ENCODE peak calls at places on chromosomes 7 and 10, in five cellular contexts. G is fibroblast of lung, H is hepatocyte, M is neuronal stem cell, U is OCI-LY7. Z is an unnamed sample.

GRCh38 chr10:11823122-11823988 is at the start of gene PROSER2:
- DNase-seq in G (peak; percentile 69), H (peak; percentile 86), M (peak; percentile 41), U (no peak), Z (peak; percentile 61)

GRCh38 chr10:3526721-3527120 is 258.3 kb downstream of the KLF6 start:
- DNase-seq in G (peak; percentile 94), H (peak; percentile 24), M (no peak), U (no peak), Z (no peak)

GRCh38 chr10:50552771-50553535 is 70.8 kb downstream of the SGMS1 start:
- DNase-seq in G (peak; percentile 53), H (peak; percentile 53), M (no peak), U (peak; percentile 27), Z (peak; percentile 66)

GRCh38 chr7:26198133-26198780 is 2.3 kb downstream of the HNRNPA2B1 start:
- DNase-seq in G (no peak), H (peak; percentile 47), M (no peak), U (peak; percentile 60), Z (peak; percentile 56)

GRCh38 chr10:21496285-21497176 is 29.0 kb downstream of the SKIDA1 start:
- DNase-seq in G (peak; percentile 38), H (peak; percentile 78), M (no peak), U (peak; percentile 80), Z (peak; percentile 44)

GRCh38 chr10:91907914-91908357 is 1.4 kb downstream of the FGFBP3 start:
- DNase-seq in G (peak; percentile 30), H (peak; percentile 35), M (no peak), U (no peak), Z (no peak)

GRCh38 chr7:3095046-3095445 is 51.4 kb upstream of the CARD11 start:
- DNase-seq in G (no peak), H (no peak), M (no peak), U (peak; percentile 46), Z (no peak)

GRCh38 chr7:64876792-64877713 is 26.0 kb upstream of the ZNF273 start:
- DNase-seq in G (peak; percentile 16), H (peak; percentile 36), M (peak; percentile 70), U (no peak), Z (no peak)

GRCh38 chr10:116868722-116869121 is 19.4 kb downstream of the ENO4 start:
- DNase-seq in G (no peak), H (no peak), M (no peak), U (no peak), Z (no peak)

GRCh38 chr7:36966039-36966438 is 241.7 kb upstream of the AOAH start:
- DNase-seq in G (peak; percentile 27), H (no peak), M (no peak), U (no peak), Z (no peak)

GRCh38 chr10:74955796-74956195 is 129.4 kb downstream of the KAT6B start:
- DNase-seq in G (no peak), H (no peak), M (no peak), U (no peak), Z (no peak)

GRCh38 chr10:101669181-101669580 is 25.8 kb downstream of the FBXW4 start:
- DNase-seq in G (no peak), H (no peak), M (no peak), U (no peak), Z (no peak)

GRCh38 chr7:157928808-157929425 is 592.1 kb downstream of the DNAJB6 start:
- DNase-seq in G (no peak), H (no peak), M (no peak), U (no peak), Z (no peak)

GRCh38 chr7:18352339-18353255 is 143.0 kb upstream of the HDAC9 start:
- DNase-seq in G (peak; percentile 74), H (peak; percentile 73), M (peak; percentile 24), U (peak; percentile 66), Z (peak; percentile 83)

GRCh38 chr7:4683043-4683883 is 1.2 kb downstream of the FOXK1 start:
- DNase-seq in G (no peak), H (no peak), M (no peak), U (no peak), Z (no peak)

GRCh38 chr10:95395947-95396449 is 105.2 kb upstream of the PDLIM1 start:
- DNase-seq in G (no peak), H (no peak), M (no peak), U (no peak), Z (peak; percentile 31)

GRCh38 chr10:6918305-6918704 is 338.2 kb upstream of the PRKCQ start:
- DNase-seq in G (no peak), H (no peak), M (no peak), U (peak; percentile 57), Z (no peak)

GRCh38 chr10:131579251-131580071 is 267.9 kb upstream of the TCERG1L start:
- DNase-seq in G (no peak), H (no peak), M (no peak), U (no peak), Z (no peak)

GRCh38 chr10:72088879-72089585 is 681 bp upstream of the SPOCK2 start:
- DNase-seq in G (no peak), H (no peak), M (no peak), U (no peak), Z (no peak)

GRCh38 chr10:8049151-8049873 is 5.2 kb upstream of the GATA3 start:
- DNase-seq in G (no peak), H (peak; percentile 25), M (peak; percentile 32), U (no peak), Z (peak; percentile 8)

GRCh38 chr10:79559726-79560125 is 481 bp downstream of the SFTPA2 start:
- DNase-seq in G (peak; percentile 22), H (no peak), M (no peak), U (no peak), Z (no peak)

GRCh38 chr10:114869500-114869899 is 47.9 kb downstream of the FHIP2A start:
- DNase-seq in G (peak; percentile 91), H (no peak), M (no peak), U (no peak), Z (peak; percentile 69)

GRCh38 chr10:37952926-37953325 is 23.5 kb downstream of the ZNF25 start:
- DNase-seq in G (no peak), H (no peak), M (no peak), U (no peak), Z (no peak)

GRCh38 chr10:45241865-45242518 is 73.4 kb downstream of the OR13A1 start:
- DNase-seq in G (no peak), H (no peak), M (no peak), U (peak; percentile 8), Z (no peak)

GRCh38 chr10:133086247-133086646 is 1.5 kb upstream of the ADGRA1 start:
- DNase-seq in G (no peak), H (no peak), M (no peak), U (no peak), Z (no peak)

GRCh38 chr10:133087679-133088523 is at the start of gene ADGRA1:
- DNase-seq in G (no peak), H (peak; percentile 61), M (peak; percentile 61), U (no peak), Z (no peak)

GRCh38 chr10:133085251-133086125 is 2.2 kb upstream of the ADGRA1 start:
- DNase-seq in G (no peak), H (no peak), M (no peak), U (no peak), Z (no peak)

GRCh38 chr10:133088524-133089460 is 1.1 kb downstream of the ADGRA1 start:
- DNase-seq in G (no peak), H (no peak), M (no peak), U (no peak), Z (no peak)

GRCh38 chr10:133087045-133087678 is 562 bp upstream of the ADGRA1 start:
- DNase-seq in G (no peak), H (no peak), M (no peak), U (no peak), Z (no peak)
- H3K4me2 ChIP-seq in G (no peak overlapping the region), H (peak overlapping the region; percentile 89), M (peak overlapping the region; percentile 96), U (no peak overlapping the region), Z (no peak overlapping the region)

GRCh38 chr7:1598286-1598685 is 28.5 kb upstream of the PSMG3 start:
- DNase-seq in G (no peak), H (no peak), M (no peak), U (no peak), Z (no peak)
- H2AFZ ChIP-seq in G (no peak overlapping the region), H (no peak overlapping the region), M (no peak overlapping the region), U (no peak overlapping the region), Z (no peak overlapping the region)

GRCh38 chr10:29733323-29733722 is 98.6 kb upstream of the SVIL start:
- DNase-seq in G (no peak), H (no peak), M (no peak), U (no peak), Z (no peak)

GRCh38 chr10:29730969-29731368 is 96.2 kb upstream of the SVIL start:
- DNase-seq in G (no peak), H (no peak), M (no peak), U (no peak), Z (no peak)

GRCh38 chr10:29730461-29730860 is 95.7 kb upstream of the SVIL start:
- DNase-seq in G (no peak), H (no peak), M (no peak), U (no peak), Z (no peak)

GRCh38 chr10:29732918-29733317 is 98.1 kb upstream of the SVIL start:
- DNase-seq in G (no peak), H (no peak), M (no peak), U (no peak), Z (no peak)

GRCh38 chr10:29731760-29732159 is 97.0 kb upstream of the SVIL start:
- DNase-seq in G (peak; percentile 38), H (peak; percentile 22), M (no peak), U (no peak), Z (no peak)
- H3K4me2 ChIP-seq in G (peak overlapping the region; percentile 40), H (peak overlapping the region; percentile 46), M (no peak overlapping the region), U (no peak overlapping the region), Z (no peak overlapping the region)

DNA sequence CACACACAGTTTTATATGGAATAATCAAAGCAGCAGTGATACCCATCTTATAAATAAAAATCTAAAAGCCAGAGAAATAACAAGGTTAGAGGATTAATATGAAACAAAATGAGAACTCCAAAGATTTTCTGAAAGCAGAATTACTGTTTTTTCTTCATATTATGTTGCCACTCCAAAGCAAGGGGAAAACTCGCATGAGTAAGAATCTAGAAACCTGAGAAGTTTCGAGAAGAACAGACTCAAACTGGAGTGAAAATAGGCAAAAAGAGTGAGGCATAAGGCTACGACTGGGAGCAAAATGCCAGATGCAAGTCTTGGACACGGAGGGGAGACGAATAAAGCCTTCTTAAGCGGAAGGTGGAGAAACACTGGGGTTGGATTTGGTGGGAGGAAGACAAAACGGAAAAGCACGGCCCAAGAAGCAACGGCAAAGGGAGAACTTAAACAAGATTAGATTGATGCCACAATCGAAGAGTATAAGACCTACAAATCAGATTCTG is 923 bp downstream of the TNPO3 start:
- DNase-seq in G (peak; percentile 39), H (peak; percentile 42), M (peak; percentile 15), U (no peak), Z (no peak)
- H2AFZ ChIP-seq in G (peak overlapping the region; percentile 86), H (peak overlapping the region; percentile 78), M (peak overlapping the region; percentile 92), U (peak overlapping the region; percentile 70), Z (peak overlapping the region; percentile 90)